ENCODE peak calls at places on chromosome 3, in six cellular contexts. L is HFFc6, A is left ventricle myocardium inferior, R is endothelial cell, H is RWPE2, P is hepatocyte. B is an unnamed sample.

GRCh38 chr3:186022931-186023330 is 85.1 kb upstream of the TRA2B start:
- DNase-seq in L (no peak), A (no peak), R (no peak), H (no peak), P (no peak), B (no peak)

GRCh38 chr3:101690972-101691371 is 4.5 kb upstream of the RPL24 start:
- DNase-seq in L (no peak), A (no peak), R (no peak), H (no peak), P (no peak), B (no peak)

GRCh38 chr3:74916696-74917095 is 302.2 kb upstream of the CNTN3 start:
- DNase-seq in L (no peak), A (no peak), R (no peak), H (no peak), P (no peak), B (no peak)

GRCh38 chr3:183006396-183007002 is 26.2 kb upstream of the DCUN1D1 start:
- DNase-seq in L (no peak), A (no peak), R (no peak), H (no peak), P (no peak), B (no peak)

GRCh38 chr3:71299160-71299559 is 284.4 kb downstream of the FOXP1 start:
- DNase-seq in L (no peak), A (no peak), R (no peak), H (no peak), P (no peak), B (no peak)

GRCh38 chr3:14376348-14377043 is 25.9 kb upstream of the SLC6A6 start:
- DNase-seq in L (no peak), A (no peak), R (no peak), H (no peak), P (no peak), B (no peak)

GRCh38 chr3:127035672-127036071 is 52.8 kb downstream of the PLXNA1 start:
- DNase-seq in L (peak), A (peak), R (no peak), H (peak), P (peak), B (peak)

GRCh38 chr3:18153571-18154173 is 271.5 kb downstream of the SATB1 start:
- DNase-seq in L (peak), A (no peak), R (no peak), H (no peak), P (peak), B (no peak)

GRCh38 chr3:139378587-139378986 is 10.9 kb downstream of the COPB2 start:
- DNase-seq in L (no peak), A (no peak), R (no peak), H (no peak), P (no peak), B (no peak)

GRCh38 chr3:141796436-141797166 is 33.4 kb downstream of the GRK7 start:
- DNase-seq in L (no peak), A (no peak), R (no peak), H (no peak), P (no peak), B (no peak)

GRCh38 chr3:193499152-193499551 is 55.5 kb downstream of the ATP13A4 start:
- DNase-seq in L (no peak), A (no peak), R (no peak), H (no peak), P (no peak), B (no peak)

GRCh38 chr3:13346481-13347389 is 73.4 kb downstream of the NUP210 start:
- DNase-seq in L (no peak), A (peak), R (peak), H (no peak), P (no peak), B (no peak)

GRCh38 chr3:134327594-134327975 is 46.7 kb downstream of the AMOTL2 start:
- DNase-seq in L (peak), A (no peak), R (no peak), H (peak), P (no peak), B (no peak)

GRCh38 chr3:102057781-102058421 is 208.6 kb downstream of the NFKBIZ start:
- DNase-seq in L (no peak), A (no peak), R (no peak), H (no peak), P (no peak), B (no peak)

GRCh38 chr3:178671261-178672191 is 135.3 kb downstream of the KCNMB2 start:
- DNase-seq in L (peak), A (no peak), R (no peak), H (no peak), P (peak), B (no peak)

GRCh38 chr3:125059488-125060245 is 3.9 kb upstream of the HEG1 start:
- DNase-seq in L (peak), A (no peak), R (no peak), H (no peak), P (no peak), B (no peak)

GRCh38 chr3:132231633-132232032 is 85.6 kb upstream of the ACP3 start:
- DNase-seq in L (peak), A (no peak), R (no peak), H (no peak), P (peak), B (no peak)

GRCh38 chr3:57948782-57949242 is 59.4 kb upstream of the FLNB start:
- DNase-seq in L (no peak), A (no peak), R (no peak), H (no peak), P (no peak), B (no peak)

GRCh38 chr3:49718419-49719213 is 868 bp downstream of the AMIGO3 start:
- DNase-seq in L (no peak), A (no peak), R (peak), H (peak), P (no peak), B (peak)

GRCh38 chr3:182618981-182619591 is 174.2 kb upstream of the ATP11B start:
- DNase-seq in L (peak), A (no peak), R (no peak), H (peak), P (no peak), B (no peak)

GRCh38 chr3:51968175-51968681 is 974 bp upstream of the PCBP4 start:
- DNase-seq in L (no peak), A (no peak), R (peak), H (no peak), P (peak), B (no peak)

GRCh38 chr3:34008191-34008590 is 209.8 kb downstream of the PDCD6IP start:
- DNase-seq in L (no peak), A (no peak), R (no peak), H (no peak), P (no peak), B (no peak)

GRCh38 chr3:171485338-171485737 is 25.1 kb upstream of the TNIK start:
- DNase-seq in L (no peak), A (no peak), R (no peak), H (no peak), P (no peak), B (no peak)

GRCh38 chr3:9918261-9919038 is 1.6 kb downstream of the IL17RC start:
- DNase-seq in L (no peak), A (no peak), R (no peak), H (no peak), P (no peak), B (no peak)

GRCh38 chr3:84265768-84266167 is 693.0 kb upstream of the CADM2 start:
- DNase-seq in L (no peak), A (no peak), R (no peak), H (no peak), P (no peak), B (no peak)

GRCh38 chr3:188064831-188065493 is 89.0 kb upstream of the LPP start:
- DNase-seq in L (no peak), A (no peak), R (no peak), H (no peak), P (no peak), B (no peak)

GRCh38 chr3:98974442-98974841 is 72.9 kb upstream of the DCBLD2 start:
- DNase-seq in L (no peak), A (no peak), R (no peak), H (no peak), P (no peak), B (no peak)
- TF ChIP-seq CTCF in L (no peak), A (no peak), R (no peak), H (no peak), P (no peak), B (no peak)

GRCh38 chr3:11186771-11187170 is 32.5 kb downstream of the HRH1 start:
- DNase-seq in L (no peak), A (no peak), R (no peak), H (no peak), P (no peak), B (no peak)

GRCh38 chr3:11186318-11186692 is 32.0 kb downstream of the HRH1 start:
- DNase-seq in L (no peak), A (no peak), R (no peak), H (no peak), P (no peak), B (no peak)

GRCh38 chr3:11187678-11188077 is 33.4 kb downstream of the HRH1 start:
- DNase-seq in L (no peak), A (no peak), R (no peak), H (no peak), P (no peak), B (no peak)

GRCh38 chr3:11185144-11185543 is 30.9 kb downstream of the HRH1 start:
- DNase-seq in L (no peak), A (no peak), R (no peak), H (no peak), P (no peak), B (no peak)

GRCh38 chr3:11185564-11186317 is 31.4 kb downstream of the HRH1 start:
- DNase-seq in L (peak), A (peak), R (no peak), H (peak), P (peak), B (no peak)
- TF ChIP-seq CTCF in L (peak), A (no peak), R (no peak), H (peak), P (no peak), B (peak)

GRCh38 chr3:167742338-167742737 is 6.8 kb downstream of the SERPINI1 start:
- DNase-seq in L (no peak), A (no peak), R (no peak), H (no peak), P (no peak), B (no peak)

GRCh38 chr3:167738037-167738436 is 2.5 kb downstream of the SERPINI1 start:
- DNase-seq in L (no peak), A (no peak), R (no peak), H (no peak), P (no peak), B (no peak)

GRCh38 chr3:167743799-167744198 is 8.3 kb downstream of the SERPINI1 start:
- DNase-seq in L (peak), A (no peak), R (no peak), H (no peak), P (no peak), B (no peak)

GRCh38 chr3:167739190-167739589 is 3.7 kb downstream of the SERPINI1 start:
- DNase-seq in L (no peak), A (no peak), R (no peak), H (no peak), P (no peak), B (no peak)

GRCh38 chr3:167740961-167741587 is 5.6 kb downstream of the SERPINI1 start:
- DNase-seq in L (peak), A (no peak), R (peak), H (no peak), P (peak), B (no peak)
- TF ChIP-seq CTCF in L (peak), A (peak), R (no peak), H (peak), P (peak), B (peak)

DNA sequence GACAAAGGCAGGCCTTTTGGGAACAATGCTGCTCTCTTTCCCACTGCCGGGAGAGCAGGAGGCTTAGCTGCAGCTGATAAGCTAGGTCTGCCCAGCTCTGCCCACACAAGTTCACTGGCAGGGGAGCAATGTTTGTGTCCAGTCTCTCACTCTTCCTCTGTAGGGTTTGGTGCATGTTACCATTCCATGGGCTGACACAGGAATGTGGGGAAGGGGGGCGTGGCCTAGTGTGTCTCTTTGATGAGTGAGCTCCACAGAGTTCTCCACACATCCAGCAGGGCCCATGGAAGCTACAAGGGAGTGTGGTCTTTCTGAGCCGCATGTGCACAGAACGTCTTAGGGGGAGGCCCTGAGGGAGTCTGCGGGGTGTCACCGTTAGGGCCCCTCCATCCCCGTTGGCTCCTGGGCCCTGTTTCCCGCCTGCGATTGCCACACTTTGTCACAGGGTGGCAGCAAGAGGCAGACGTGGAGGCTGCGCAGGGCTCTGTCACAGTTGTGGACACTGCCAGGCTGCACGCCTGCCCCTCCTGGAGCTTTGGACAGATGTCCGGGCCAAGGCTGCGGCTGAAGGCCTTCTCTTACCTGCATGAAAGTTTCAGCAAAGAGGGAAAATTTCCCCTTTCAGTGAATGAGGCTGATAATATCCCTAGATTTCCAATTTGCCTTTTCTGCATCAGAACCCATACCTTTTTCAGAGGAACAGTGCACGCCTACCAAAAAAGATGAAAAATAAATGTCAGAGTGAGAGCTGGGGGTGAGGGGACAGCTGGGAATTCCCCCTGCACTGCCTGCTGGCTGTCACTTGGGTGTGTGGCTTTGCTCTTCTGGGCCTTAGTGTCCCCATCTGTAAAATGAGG is 24.3 kb downstream of the CACNA2D3 start:
- DNase-seq in L (no peak), A (peak), R (peak), H (no peak), P (peak), B (no peak)
- TF ChIP-seq CTCF in L (no peak), A (peak), R (peak), H (peak), P (peak), B (peak)

GRCh38 chr3:1710663-1711062 is 388.0 kb upstream of the CNTN4 start:
- DNase-seq in L (no peak), A (no peak), R (no peak), H (no peak), P (no peak), B (peak)
- TF ChIP-seq CTCF in L (no peak), A (no peak), R (no peak), H (no peak), P (no peak), B (no peak)

GRCh38 chr3:135454890-135455289 is 510.6 kb upstream of the PPP2R3A start:
- DNase-seq in L (no peak), A (no peak), R (no peak), H (no peak), P (no peak), B (no peak)

GRCh38 chr3:135453333-135453732 is 512.2 kb upstream of the PPP2R3A start:
- DNase-seq in L (no peak), A (no peak), R (no peak), H (no peak), P (no peak), B (no peak)

GRCh38 chr3:135452881-135453280 is 512.6 kb upstream of the PPP2R3A start:
- DNase-seq in L (no peak), A (no peak), R (no peak), H (no peak), P (no peak), B (no peak)

GRCh38 chr3:135458539-135458938 is 507.0 kb upstream of the PPP2R3A start:
- DNase-seq in L (no peak), A (no peak), R (no peak), H (no peak), P (no peak), B (no peak)

GRCh38 chr3:135456182-135456790 is 509.2 kb upstream of the PPP2R3A start:
- DNase-seq in L (no peak), A (no peak), R (peak), H (no peak), P (peak), B (no peak)
- TF ChIP-seq CTCF in L (no peak), A (no peak), R (no peak), H (no peak), P (peak), B (no peak)

GRCh38 chr3:65974505-65974904 is 64.2 kb downstream of the MAGI1 start:
- DNase-seq in L (no peak), A (no peak), R (no peak), H (no peak), P (no peak), B (no peak)

GRCh38 chr3:65968996-65969395 is 69.7 kb downstream of the MAGI1 start:
- DNase-seq in L (no peak), A (no peak), R (no peak), H (no peak), P (no peak), B (no peak)

GRCh38 chr3:65971281-65972252 is 67.2 kb downstream of the MAGI1 start:
- DNase-seq in L (no peak), A (no peak), R (no peak), H (no peak), P (peak), B (no peak)

GRCh38 chr3:65975031-65975430 is 63.7 kb downstream of the MAGI1 start:
- DNase-seq in L (no peak), A (no peak), R (no peak), H (no peak), P (no peak), B (no peak)

DNA sequence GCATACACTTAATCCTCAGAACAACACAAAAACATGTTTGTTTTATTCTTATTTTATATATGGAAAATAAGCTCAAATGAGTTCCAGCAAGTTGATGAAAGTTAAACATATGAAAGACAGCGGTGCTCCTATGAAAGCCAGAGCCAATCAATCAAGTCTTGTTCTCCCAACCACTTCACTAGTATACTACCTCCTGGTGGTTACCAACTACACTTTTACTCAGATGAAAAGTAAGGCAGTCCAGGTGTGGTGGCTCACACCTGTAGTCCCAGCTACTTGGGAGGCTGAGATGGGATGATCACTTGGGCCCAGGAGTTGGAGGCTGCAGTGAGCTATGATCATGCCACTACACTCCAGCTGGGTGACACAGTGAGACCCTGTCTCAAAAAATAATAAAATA is 66.0 kb downstream of the MAGI1 start:
- DNase-seq in L (no peak), A (no peak), R (no peak), H (no peak), P (no peak), B (no peak)
- TF ChIP-seq CTCF in L (no peak), A (no peak), R (no peak), H (no peak), P (no peak), B (no peak)

DNA sequence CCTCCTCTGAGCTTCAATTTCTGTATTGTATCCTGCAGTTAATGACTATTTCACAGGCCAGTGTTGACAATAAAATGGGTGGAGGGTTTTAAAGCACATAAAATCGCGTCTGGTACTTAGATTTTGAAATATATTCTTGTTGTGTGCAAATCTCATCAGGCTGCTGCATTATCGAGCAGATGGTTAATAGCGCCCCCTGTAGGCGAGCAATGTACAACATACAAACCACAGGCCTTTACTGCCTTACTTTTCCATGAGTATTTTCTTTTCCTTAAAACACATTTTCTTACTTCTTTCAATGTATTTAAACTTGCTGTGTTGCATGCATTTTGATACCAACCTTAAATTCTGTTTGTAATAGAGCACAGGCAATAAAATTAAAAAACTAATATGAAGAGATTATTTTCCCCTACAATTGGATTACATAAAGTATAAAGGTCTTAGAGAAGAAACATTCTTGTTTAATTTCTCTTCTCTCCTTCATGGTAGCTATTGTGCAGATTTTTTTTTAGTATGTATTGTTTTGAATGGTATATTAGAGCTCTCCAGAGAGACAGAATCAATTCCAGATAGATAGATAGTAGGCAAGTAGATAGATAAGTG is 608.4 kb downstream of the CADM2 start:
- DNase-seq in L (no peak), A (peak), R (peak), H (no peak), P (peak), B (no peak)
- TF ChIP-seq CTCF in L (peak), A (peak), R (peak), H (peak), P (peak), B (peak)

DNA sequence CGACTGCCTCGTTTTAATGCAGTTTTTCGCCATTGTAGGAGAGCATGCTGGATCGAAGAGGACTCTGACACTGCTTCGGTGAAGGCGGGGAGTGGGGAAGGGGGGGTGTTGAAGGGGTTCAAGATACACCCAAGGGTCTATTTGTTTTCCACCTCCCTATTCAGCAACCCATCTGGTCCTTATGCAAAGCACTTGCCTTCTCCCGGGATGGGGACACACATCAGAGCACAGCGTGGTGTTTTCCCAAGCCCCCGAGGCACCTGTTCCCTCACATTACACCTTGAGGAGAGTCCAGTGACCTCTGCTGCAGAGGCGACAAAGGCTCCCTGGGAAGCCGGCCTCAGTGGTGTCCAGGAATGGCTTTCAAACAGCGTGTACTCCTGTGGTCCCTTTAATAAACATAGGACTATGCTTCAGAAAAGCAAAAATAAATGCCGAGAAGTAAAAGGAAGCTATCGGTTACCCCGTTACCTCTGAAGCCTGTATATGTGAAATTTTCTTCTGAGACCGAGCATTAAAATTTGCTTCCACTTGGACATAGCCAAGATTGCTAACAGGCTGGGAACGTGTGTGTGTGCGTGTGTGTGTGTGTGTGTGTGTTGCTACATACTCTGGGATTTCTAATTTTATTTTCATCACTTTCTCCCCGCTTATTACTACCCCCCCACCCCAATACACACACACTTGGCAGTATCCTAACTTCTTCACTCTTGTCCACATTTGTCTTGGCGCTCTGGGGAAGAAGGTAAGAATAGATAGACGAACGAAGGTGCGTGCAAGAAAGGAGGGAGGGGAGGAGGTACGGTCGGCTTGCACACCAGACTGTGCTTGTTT is 53.2 kb downstream of the CCDC54 start:
- DNase-seq in L (no peak), A (no peak), R (peak), H (no peak), P (peak), B (no peak)
- TF ChIP-seq CTCF in L (peak), A (peak), R (no peak), H (peak), P (no peak), B (no peak)